ENCODE peak calls at places on chromosomes 16 and 17, in five cellular contexts. Z is tibial nerve, E is aorta, F is astrocyte, K is ovary. T is an unnamed sample. For H3K36me3 and H3K4me1, the result is how much of the 10 kb centered on the place peaks cover.

GRCh38 chr17:58224315-58224714 is 5.3 kb upstream of the MKS1 start:
- DNase-seq in Z (no peak), E (no peak), F (peak), K (no peak), T (peak)

GRCh38 chr17:72514888-72515287 is 394.1 kb downstream of the SOX9 start:
- DNase-seq in Z (peak), E (no peak), F (peak), K (peak), T (no peak)

GRCh38 chr16:22321340-22322001 is 24.3 kb downstream of the POLR3E start:
- DNase-seq in Z (peak), E (peak), F (peak), K (peak), T (peak)

GRCh38 chr17:27319536-27320221 is 25.8 kb downstream of the WSB1 start:
- DNase-seq in Z (peak), E (peak), F (peak), K (peak), T (no peak)

GRCh38 chr16:1773703-1774455 is 945 bp upstream of the MRPS34 start:
- DNase-seq in Z (no peak), E (no peak), F (no peak), K (no peak), T (no peak)

GRCh38 chr17:46764709-46765401 is 53.6 kb downstream of the WNT3 start:
- DNase-seq in Z (no peak), E (no peak), F (peak), K (no peak), T (peak)

GRCh38 chr17:63598284-63598683 is 2.4 kb upstream of the TACO1 start:
- DNase-seq in Z (no peak), E (no peak), F (peak), K (no peak), T (no peak)

GRCh38 chr17:61385869-61386245 is 13.8 kb upstream of the TBX2 start:
- DNase-seq in Z (no peak), E (no peak), F (no peak), K (no peak), T (no peak)

GRCh38 chr16:68910051-68910450 is 66.7 kb downstream of the TANGO6 start:
- DNase-seq in Z (no peak), E (no peak), F (no peak), K (no peak), T (no peak)

GRCh38 chr16:11681526-11681925 is 13.3 kb downstream of the SNN start:
- DNase-seq in Z (no peak), E (no peak), F (no peak), K (no peak), T (no peak)

GRCh38 chr17:77942111-77942988 is 16.2 kb upstream of the TNRC6C start:
- DNase-seq in Z (peak), E (no peak), F (no peak), K (no peak), T (no peak)

GRCh38 chr17:66492500-66493123 is 190.2 kb downstream of the PRKCA start:
- DNase-seq in Z (no peak), E (no peak), F (peak), K (no peak), T (no peak)

GRCh38 chr16:31421587-31421986 is 6.6 kb downstream of the COX6A2 start:
- DNase-seq in Z (no peak), E (no peak), F (no peak), K (no peak), T (no peak)

GRCh38 chr17:65558683-65559311 is 2.7 kb downstream of the AXIN2 start:
- DNase-seq in Z (no peak), E (no peak), F (no peak), K (peak), T (no peak)

GRCh38 chr17:73589096-73589980 is 54.9 kb downstream of the SDK2 start:
- DNase-seq in Z (no peak), E (no peak), F (no peak), K (no peak), T (no peak)

GRCh38 chr16:87457724-87458423 is 35.0 kb downstream of the ZCCHC14 start:
- DNase-seq in Z (no peak), E (no peak), F (peak), K (no peak), T (peak)

GRCh38 chr17:41519501-41520224 is 973 bp upstream of the KRT15 start:
- DNase-seq in Z (no peak), E (no peak), F (no peak), K (no peak), T (no peak)

GRCh38 chr17:44928136-44928535 is 12.8 kb upstream of the GFAP start:
- DNase-seq in Z (no peak), E (peak), F (no peak), K (no peak), T (no peak)

GRCh38 chr17:49829026-49829425 is 18.8 kb downstream of the TAC4 start:
- DNase-seq in Z (no peak), E (no peak), F (no peak), K (no peak), T (no peak)

GRCh38 chr17:75124041-75124818 is 7.3 kb downstream of the NT5C start:
- DNase-seq in Z (no peak), E (peak), F (peak), K (no peak), T (peak)

GRCh38 chr16:87464691-87465300 is 28.0 kb downstream of the ZCCHC14 start:
- DNase-seq in Z (peak), E (peak), F (peak), K (peak), T (peak)

GRCh38 chr16:6335072-6335471 is 997.6 kb upstream of the RBFOX1 start:
- DNase-seq in Z (no peak), E (no peak), F (no peak), K (no peak), T (no peak)

GRCh38 chr17:73210002-73210678 is 17.3 kb downstream of the COG1 start:
- DNase-seq in Z (no peak), E (no peak), F (no peak), K (no peak), T (peak)

GRCh38 chr17:67689534-67690177 is 28.1 kb upstream of the NOL11 start:
- DNase-seq in Z (peak), E (no peak), F (peak), K (no peak), T (peak)

GRCh38 chr17:50103252-50103651 is 8.1 kb downstream of the PDK2 start:
- DNase-seq in Z (no peak), E (no peak), F (no peak), K (no peak), T (no peak)

GRCh38 chr17:17385502-17385901 is 82.3 kb downstream of the NT5M start:
- DNase-seq in Z (no peak), E (no peak), F (no peak), K (no peak), T (no peak)

GRCh38 chr16:68696514-68696913 is 40.6 kb upstream of the CDH1 start:
- DNase-seq in Z (no peak), E (no peak), F (no peak), K (no peak), T (no peak)

GRCh38 chr16:77223184-77223583 is 24.0 kb downstream of the SYCE1L start:
- DNase-seq in Z (no peak), E (no peak), F (no peak), K (no peak), T (no peak)

GRCh38 chr17:1043601-1044251 is 46.8 kb downstream of the TIMM22 start:
- DNase-seq in Z (no peak), E (peak), F (no peak), K (peak), T (no peak)

GRCh38 chr16:14572535-14572934 is 57.5 kb downstream of the PARN start:
- DNase-seq in Z (no peak), E (no peak), F (no peak), K (no peak), T (no peak)
- H3K36me3 ChIP-seq in Z (under half), E (under half), F (under half), K (under half), T (under half)

GRCh38 chr16:29992371-29992967 is 2.9 kb downstream of the HIRIP3 start:
- DNase-seq in Z (no peak), E (peak), F (no peak), K (no peak), T (no peak)
- H3K27ac ChIP-seq in Z (no peak), E (no peak), F (no peak), K (no peak), T (no peak)

DNA sequence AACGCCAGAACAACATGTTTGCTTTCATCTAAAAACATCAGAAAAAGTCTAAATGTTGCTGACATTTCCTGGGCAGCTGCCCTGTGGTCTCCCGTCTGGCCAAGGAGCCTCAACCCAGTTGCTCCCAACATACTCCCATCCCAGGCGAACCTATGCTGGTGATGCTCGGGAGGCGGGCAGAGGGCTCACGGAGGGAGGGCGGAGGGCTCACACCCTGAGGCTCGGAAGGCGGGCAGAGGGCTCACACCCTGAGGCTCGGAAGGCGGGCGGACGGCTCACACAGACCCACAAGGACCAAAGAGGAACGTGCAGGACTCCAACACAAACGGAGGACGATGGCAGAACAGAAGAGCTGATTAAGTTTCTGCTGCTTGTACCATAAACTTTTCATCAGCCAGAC is 135.3 kb downstream of the ANKRD11 start:
- DNase-seq in Z (no peak), E (peak), F (no peak), K (no peak), T (no peak)
- H3K4me1 ChIP-seq in Z (under half), E (under half), F (under half), K (under half), T (under half)

GRCh38 chr16:70391446-70391845 is 44.7 kb downstream of the DDX19A start:
- DNase-seq in Z (no peak), E (no peak), F (no peak), K (no peak), T (no peak)

GRCh38 chr16:70391881-70392481 is 45.3 kb downstream of the DDX19A start:
- DNase-seq in Z (peak), E (peak), F (no peak), K (no peak), T (no peak)

GRCh38 chr16:70394853-70395252 is 44.0 kb downstream of the ST3GAL2 start:
- DNase-seq in Z (no peak), E (no peak), F (no peak), K (no peak), T (no peak)

GRCh38 chr16:70390774-70391173 is 44.1 kb downstream of the DDX19A start:
- DNase-seq in Z (no peak), E (no peak), F (no peak), K (no peak), T (no peak)

DNA sequence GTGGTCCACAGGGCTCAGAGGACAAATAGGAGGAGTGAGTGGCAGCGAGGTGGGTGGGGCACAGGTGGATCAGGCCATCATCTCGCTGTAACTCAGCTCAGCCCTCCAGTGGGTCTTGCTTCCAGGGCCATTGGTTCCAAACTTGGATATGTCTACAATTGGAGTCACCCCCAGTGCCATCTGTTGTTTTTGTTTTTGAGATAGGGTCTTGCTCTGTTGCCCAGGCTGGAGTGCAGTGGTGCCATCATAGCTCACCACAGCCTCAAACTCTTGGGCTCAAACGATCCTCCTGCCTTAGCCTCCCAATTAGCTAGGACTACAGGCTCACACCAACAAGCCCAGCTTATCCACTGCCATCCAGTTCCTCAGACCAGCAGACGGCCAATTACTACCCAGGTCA is 45.9 kb downstream of the DDX19A start:
- DNase-seq in Z (no peak), E (no peak), F (no peak), K (no peak), T (no peak)
- H3K36me3 ChIP-seq in Z (under half), E (under half), F (under half), K (under half), T (half or more)

GRCh38 chr17:35795007-35795870 is at the start of gene MMP28:
- DNase-seq in Z (no peak), E (peak), F (peak), K (no peak), T (peak)
- H3K27ac ChIP-seq in Z (peak), E (no peak), F (no peak), K (no peak), T (no peak)

GRCh38 chr17:79026345-79027273 is 2.6 kb downstream of the C1QTNF1 start:
- DNase-seq in Z (no peak), E (peak), F (peak), K (peak), T (peak)
- H3K4me1 ChIP-seq in Z (under half), E (under half), F (under half), K (under half), T (half or more)

GRCh38 chr17:59671386-59671785 is 35.8 kb downstream of the PTRH2 start:
- DNase-seq in Z (no peak), E (no peak), F (no peak), K (no peak), T (no peak)
- H3K36me3 ChIP-seq in Z (under half), E (under half), F (half or more), K (under half), T (half or more)

DNA sequence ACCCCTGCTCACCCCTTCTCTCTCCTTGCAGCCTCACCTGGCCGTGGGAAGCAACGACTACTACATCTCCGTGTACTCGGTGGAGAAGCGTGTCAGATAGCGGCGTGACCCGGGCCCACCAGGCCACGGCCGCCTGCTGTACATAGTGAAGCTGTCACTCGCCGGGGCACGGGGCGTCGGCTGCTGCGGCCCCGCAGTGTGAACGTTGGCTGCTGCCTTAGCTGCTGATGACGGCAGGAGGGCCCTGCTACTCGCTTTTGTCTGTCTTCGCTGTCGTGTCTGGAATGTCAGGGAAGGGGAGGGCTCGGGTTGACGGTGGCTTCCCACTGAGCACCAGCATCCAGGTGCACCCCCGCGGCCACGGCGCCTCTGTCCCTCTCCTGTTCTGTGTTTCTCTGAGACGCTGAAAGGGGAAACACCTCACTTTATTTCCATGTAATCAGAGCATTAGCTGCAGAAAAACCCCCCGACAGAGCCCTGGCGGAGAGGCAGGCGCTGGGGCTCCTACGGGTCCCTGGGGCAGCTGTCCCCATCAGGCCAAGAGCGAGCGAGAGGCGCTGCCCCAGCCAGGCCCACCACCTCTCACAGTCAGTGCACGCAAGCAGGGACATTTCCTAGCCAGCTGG is 27.3 kb upstream of the CHMP6 start:
- DNase-seq in Z (no peak), E (no peak), F (no peak), K (no peak), T (no peak)
- H3K27ac ChIP-seq in Z (no peak), E (no peak), F (no peak), K (no peak), T (no peak)